ENCODE peak calls at places on chromosomes 2 and 18, in seven cellular contexts. P, S, M, Q, O, R and I are unnamed samples.

GRCh38 chr2:230794472-230794871 is 70.3 kb upstream of the ITM2C start:
- DNase-seq in Q (no peak), O (no peak), P (no peak), M (no peak), R (no peak), S (no peak), I (no peak)

GRCh38 chr18:30465131-30465530 is 577.4 kb downstream of the DSC3 start:
- DNase-seq in Q (no peak), M (no peak), S (no peak), P (no peak), R (no peak), O (no peak), I (no peak)

GRCh38 chr18:74163019-74163656 is 14.8 kb downstream of the TIMM21 start:
- DNase-seq in R (no peak), O (no peak), M (no peak), S (no peak), Q (no peak), P (no peak), I (no peak)

GRCh38 chr2:127176371-127177311 is 43.5 kb downstream of the CYP27C1 start:
- DNase-seq in M (peak; percentile 38), P (peak; percentile 15), S (no peak), O (peak; percentile 60), R (no peak), Q (no peak), I (no peak)

GRCh38 chr2:227612546-227613271 is 1.9 kb downstream of the SCYGR3 start:
- DNase-seq in R (no peak), S (no peak), O (no peak), M (no peak), P (no peak), Q (no peak), I (no peak)

GRCh38 chr2:218387369-218388194 is 5.5 kb downstream of the SLC11A1 start:
- DNase-seq in Q (peak; percentile 83), R (peak; percentile 90), P (peak; percentile 72), O (peak; percentile 86), M (no peak), S (peak; percentile 41), I (no peak)

GRCh38 chr2:176085861-176086771 is 2.4 kb upstream of the EVX2 start:
- DNase-seq in P (peak; percentile 67), O (no peak), Q (no peak), R (peak; percentile 45), S (peak; percentile 70), M (peak; percentile 73), I (peak; percentile 67)

GRCh38 chr2:200159829-200160781 is 146.4 kb upstream of the SPATS2L start:
- DNase-seq in S (no peak), M (no peak), P (no peak), O (no peak), Q (no peak), R (peak; percentile 60), I (peak; percentile 42)

GRCh38 chr2:73063909-73064875 is 7.3 kb downstream of the SFXN5 start:
- DNase-seq in O (no peak), R (peak; percentile 84), S (no peak), Q (no peak), P (no peak), M (no peak), I (no peak)

GRCh38 chr2:30147715-30148611 is 1.2 kb downstream of the YPEL5 start:
- DNase-seq in Q (peak; percentile 80), R (peak; percentile 70), M (peak; percentile 93), P (peak; percentile 89), S (peak; percentile 93), O (peak; percentile 88), I (peak; percentile 79)
- TF ChIP-seq CTCF in Q (no peak), R (peak; percentile 33), M (peak; percentile 42), P (no peak), S (peak; percentile 34), O (no peak), I (peak; percentile 50)

GRCh38 chr2:241940329-241940728 is 70.8 kb downstream of the RTP5 start:
- DNase-seq in R (peak; percentile 30), P (no peak), S (no peak), Q (no peak), O (no peak), M (no peak), I (no peak)
- TF ChIP-seq CTCF in R (peak; percentile 48), P (no peak), S (no peak), Q (peak; percentile 12), O (no peak), M (peak; percentile 47), I (peak; percentile 64)

GRCh38 chr18:47530695-47531094 is 279.2 kb upstream of the SKOR2 start:
- DNase-seq in Q (no peak), O (no peak), P (no peak), M (no peak), R (no peak), S (no peak), I (no peak)
- TF ChIP-seq CTCF in Q (no peak), O (no peak), P (no peak), M (no peak), R (no peak), S (no peak), I (no peak)

GRCh38 chr2:233147136-233147828 is 87.1 kb downstream of the INPP5D start:
- DNase-seq in R (no peak), P (no peak), M (no peak), O (no peak), Q (no peak), S (no peak), I (no peak)
- TF ChIP-seq CTCF in R (no peak), P (no peak), M (no peak), O (no peak), Q (no peak), S (no peak), I (no peak)

DNA sequence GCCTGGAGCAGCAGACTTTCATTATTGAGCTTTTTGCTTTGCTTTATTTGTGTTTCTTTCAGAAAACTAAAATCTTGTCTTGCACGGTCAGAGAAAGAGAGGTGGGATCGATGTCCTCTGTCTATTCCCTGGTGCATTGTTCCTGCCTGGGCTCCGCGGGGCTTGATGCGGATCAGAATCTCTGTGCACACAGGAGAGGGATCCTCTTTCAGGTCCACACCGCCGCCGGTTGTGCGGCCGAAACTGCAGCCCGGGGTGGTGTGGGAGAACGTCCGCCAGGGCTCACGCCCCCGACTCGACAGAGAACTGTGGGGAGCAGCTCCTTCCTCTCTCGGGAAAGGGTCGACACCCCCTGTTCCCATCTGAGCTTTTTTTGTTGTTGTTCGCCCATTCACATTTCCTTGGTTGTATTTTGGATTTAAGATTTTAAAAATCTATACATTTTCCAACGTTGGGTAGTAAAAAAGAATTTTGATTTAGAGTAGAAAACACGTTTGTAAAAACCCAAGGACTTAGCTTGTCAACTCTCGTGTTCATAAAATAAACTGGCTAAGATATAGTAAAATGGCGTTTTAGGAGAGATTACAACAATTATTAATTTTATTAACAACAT is 23.6 kb upstream of the ZNF516 start:
- DNase-seq in M (peak; percentile 73), O (peak; percentile 81), S (peak; percentile 58), P (peak; percentile 75), Q (no peak), R (peak; percentile 63), I (no peak)
- TF ChIP-seq CTCF in M (no peak), O (no peak), S (no peak), P (no peak), Q (no peak), R (peak; percentile 33), I (no peak)

GRCh38 chr2:58109481-58109880 is 62.9 kb downstream of the VRK2 start:
- DNase-seq in Q (no peak), S (no peak), M (no peak), O (no peak), R (no peak), P (no peak), I (no peak)

GRCh38 chr2:58107803-58108710 is 61.5 kb downstream of the VRK2 start:
- DNase-seq in Q (no peak), P (no peak), O (no peak), S (no peak), M (no peak), R (peak; percentile 84), I (no peak)

GRCh38 chr2:58106896-58107295 is 60.3 kb downstream of the VRK2 start:
- DNase-seq in R (peak; percentile 36), S (no peak), O (no peak), Q (no peak), M (no peak), P (no peak), I (no peak)

GRCh38 chr2:58110765-58111164 is 64.2 kb downstream of the VRK2 start:
- DNase-seq in R (no peak), Q (no peak), P (no peak), O (no peak), S (no peak), M (no peak), I (no peak)
- TF ChIP-seq CTCF in R (no peak), Q (no peak), P (no peak), O (no peak), S (peak; percentile 41), M (peak; percentile 24), I (peak; percentile 42)

GRCh38 chr2:71072492-71072891 is 4.0 kb downstream of the NAGK start:
- DNase-seq in M (no peak), P (no peak), O (no peak), R (no peak), Q (no peak), S (no peak), I (no peak)

GRCh38 chr2:71070294-71071025 is 2.0 kb downstream of the NAGK start:
- DNase-seq in P (no peak), S (no peak), Q (peak; percentile 34), R (peak; percentile 65), O (no peak), M (peak; percentile 37), I (peak; percentile 78)

GRCh38 chr2:71069376-71069775 is 928 bp downstream of the NAGK start:
- DNase-seq in O (no peak), Q (no peak), M (no peak), R (peak; percentile 5), P (no peak), S (no peak), I (no peak)

GRCh38 chr2:71073475-71073874 is 5.0 kb downstream of the NAGK start:
- DNase-seq in Q (no peak), O (no peak), R (no peak), P (no peak), S (no peak), M (no peak), I (no peak)

GRCh38 chr2:71071681-71072398 is 3.4 kb downstream of the NAGK start:
- DNase-seq in M (no peak), R (peak; percentile 17), S (no peak), O (no peak), Q (no peak), P (no peak), I (no peak)
- TF ChIP-seq CTCF in M (no peak), R (no peak), S (no peak), O (no peak), Q (no peak), P (no peak), I (no peak)